ENCODE peak calls at places on chromosome 5, in eight cellular contexts. One of them, this sample, is unnamed.

GRCh38 chr5:39570418-39571027 is 145.7 kb upstream of the DAB2 start:
- DNase-seq in fibroblast of pulmonary artery: peak
- DNase-seq in fibroblast of mammary gland: peak
- DNase-seq in astrocyte of the spinal cord: peak
- DNase-seq in fibroblast of lung: peak
- DNase-seq in GM23338: peak
- DNase-seq in colonic mucosa: no peak
- DNase-seq in AG04450: no peak
- DNase-seq in this sample: peak

GRCh38 chr5:131521252-131521651 is 113.8 kb downstream of the RAPGEF6 start:
- DNase-seq in astrocyte of the spinal cord: peak
- DNase-seq in fibroblast of pulmonary artery: no peak
- DNase-seq in fibroblast of lung: no peak
- DNase-seq in colonic mucosa: no peak
- DNase-seq in fibroblast of mammary gland: peak
- DNase-seq in GM23338: no peak
- DNase-seq in AG04450: no peak
- DNase-seq in this sample: no peak

GRCh38 chr5:140174014-140174413 is 974 bp upstream of the CYSTM1 start:
- DNase-seq in fibroblast of pulmonary artery: no peak
- DNase-seq in colonic mucosa: no peak
- DNase-seq in fibroblast of mammary gland: no peak
- DNase-seq in AG04450: no peak
- DNase-seq in astrocyte of the spinal cord: no peak
- DNase-seq in fibroblast of lung: no peak
- DNase-seq in GM23338: no peak
- DNase-seq in this sample: no peak

GRCh38 chr5:139677404-139678282 is 29.5 kb downstream of the CXXC5 start:
- DNase-seq in AG04450: no peak
- DNase-seq in astrocyte of the spinal cord: no peak
- DNase-seq in fibroblast of lung: no peak
- DNase-seq in GM23338: peak
- DNase-seq in fibroblast of pulmonary artery: no peak
- DNase-seq in fibroblast of mammary gland: no peak
- DNase-seq in colonic mucosa: no peak
- DNase-seq in this sample: no peak

GRCh38 chr5:169580964-169581363 is 2.6 kb upstream of the SPDL1 start:
- DNase-seq in fibroblast of lung: peak
- DNase-seq in astrocyte of the spinal cord: no peak
- DNase-seq in GM23338: no peak
- DNase-seq in fibroblast of mammary gland: no peak
- DNase-seq in fibroblast of pulmonary artery: no peak
- DNase-seq in AG04450: no peak
- DNase-seq in colonic mucosa: no peak
- DNase-seq in this sample: no peak

GRCh38 chr5:179694561-179694960 is 4.2 kb upstream of the CANX start:
- DNase-seq in fibroblast of lung: no peak
- DNase-seq in AG04450: no peak
- DNase-seq in fibroblast of mammary gland: no peak
- DNase-seq in astrocyte of the spinal cord: no peak
- DNase-seq in GM23338: no peak
- DNase-seq in fibroblast of pulmonary artery: no peak
- DNase-seq in colonic mucosa: no peak
- DNase-seq in this sample: no peak

GRCh38 chr5:6812800-6813731 is 99.8 kb downstream of the TENT4A start:
- DNase-seq in fibroblast of pulmonary artery: peak
- DNase-seq in astrocyte of the spinal cord: no peak
- DNase-seq in AG04450: no peak
- DNase-seq in colonic mucosa: peak
- DNase-seq in fibroblast of lung: peak
- DNase-seq in fibroblast of mammary gland: peak
- DNase-seq in GM23338: no peak
- DNase-seq in this sample: no peak

GRCh38 chr5:16812911-16813310 is 123.2 kb downstream of the MYO10 start:
- DNase-seq in colonic mucosa: peak
- DNase-seq in astrocyte of the spinal cord: peak
- DNase-seq in AG04450: no peak
- DNase-seq in fibroblast of mammary gland: peak
- DNase-seq in fibroblast of lung: no peak
- DNase-seq in fibroblast of pulmonary artery: peak
- DNase-seq in GM23338: peak
- DNase-seq in this sample: no peak

GRCh38 chr5:142685418-142686209 is at the start of gene FGF1:
- DNase-seq in colonic mucosa: no peak
- DNase-seq in AG04450: no peak
- DNase-seq in fibroblast of pulmonary artery: no peak
- DNase-seq in fibroblast of mammary gland: no peak
- DNase-seq in fibroblast of lung: no peak
- DNase-seq in GM23338: no peak
- DNase-seq in astrocyte of the spinal cord: peak
- DNase-seq in this sample: no peak

GRCh38 chr5:89930591-89931383 is 478.8 kb downstream of the CETN3 start:
- DNase-seq in fibroblast of lung: peak
- DNase-seq in astrocyte of the spinal cord: peak
- DNase-seq in fibroblast of pulmonary artery: peak
- DNase-seq in AG04450: peak
- DNase-seq in colonic mucosa: no peak
- DNase-seq in fibroblast of mammary gland: peak
- DNase-seq in GM23338: no peak
- DNase-seq in this sample: peak

GRCh38 chr5:137932800-137933199 is 43.5 kb downstream of the PKD2L2 start:
- DNase-seq in colonic mucosa: no peak
- DNase-seq in AG04450: no peak
- DNase-seq in fibroblast of pulmonary artery: peak
- DNase-seq in astrocyte of the spinal cord: no peak
- DNase-seq in GM23338: no peak
- DNase-seq in fibroblast of mammary gland: no peak
- DNase-seq in fibroblast of lung: no peak
- DNase-seq in this sample: no peak

GRCh38 chr5:78367318-78367991 is 7.0 kb downstream of the SCAMP1 start:
- DNase-seq in fibroblast of pulmonary artery: no peak
- DNase-seq in colonic mucosa: no peak
- DNase-seq in fibroblast of mammary gland: no peak
- DNase-seq in GM23338: peak
- DNase-seq in astrocyte of the spinal cord: no peak
- DNase-seq in fibroblast of lung: no peak
- DNase-seq in AG04450: no peak
- DNase-seq in this sample: no peak

GRCh38 chr5:17233488-17233887 is 16.1 kb downstream of the BASP1 start:
- DNase-seq in colonic mucosa: no peak
- DNase-seq in GM23338: no peak
- DNase-seq in AG04450: no peak
- DNase-seq in fibroblast of lung: no peak
- DNase-seq in fibroblast of mammary gland: peak
- DNase-seq in fibroblast of pulmonary artery: no peak
- DNase-seq in astrocyte of the spinal cord: no peak
- DNase-seq in this sample: no peak

GRCh38 chr5:39696672-39697398 is 272.1 kb upstream of the DAB2 start:
- DNase-seq in GM23338: no peak
- DNase-seq in colonic mucosa: no peak
- DNase-seq in AG04450: no peak
- DNase-seq in fibroblast of pulmonary artery: no peak
- DNase-seq in astrocyte of the spinal cord: peak
- DNase-seq in fibroblast of mammary gland: no peak
- DNase-seq in fibroblast of lung: no peak
- DNase-seq in this sample: no peak

GRCh38 chr5:18792145-18792544 is 1157.9 kb downstream of the TAF11L14 start:
- DNase-seq in fibroblast of pulmonary artery: peak
- DNase-seq in AG04450: no peak
- DNase-seq in fibroblast of lung: no peak
- DNase-seq in GM23338: no peak
- DNase-seq in fibroblast of mammary gland: no peak
- DNase-seq in astrocyte of the spinal cord: peak
- DNase-seq in colonic mucosa: no peak
- DNase-seq in this sample: no peak

GRCh38 chr5:54457094-54457531 is 1.6 kb downstream of the HSPB3 start:
- DNase-seq in fibroblast of lung: peak
- DNase-seq in fibroblast of pulmonary artery: peak
- DNase-seq in astrocyte of the spinal cord: peak
- DNase-seq in AG04450: peak
- DNase-seq in fibroblast of mammary gland: peak
- DNase-seq in GM23338: peak
- DNase-seq in colonic mucosa: no peak
- DNase-seq in this sample: no peak

GRCh38 chr5:146475906-146476305 is 28.8 kb downstream of the TCERG1 start:
- DNase-seq in AG04450: no peak
- DNase-seq in astrocyte of the spinal cord: peak
- DNase-seq in fibroblast of mammary gland: no peak
- DNase-seq in GM23338: no peak
- DNase-seq in colonic mucosa: no peak
- DNase-seq in fibroblast of lung: no peak
- DNase-seq in fibroblast of pulmonary artery: peak
- DNase-seq in this sample: no peak

GRCh38 chr5:146474040-146474439 is 26.9 kb downstream of the TCERG1 start:
- DNase-seq in fibroblast of pulmonary artery: no peak
- DNase-seq in AG04450: no peak
- DNase-seq in colonic mucosa: no peak
- DNase-seq in astrocyte of the spinal cord: no peak
- DNase-seq in fibroblast of lung: no peak
- DNase-seq in fibroblast of mammary gland: no peak
- DNase-seq in GM23338: no peak
- DNase-seq in this sample: no peak

DNA sequence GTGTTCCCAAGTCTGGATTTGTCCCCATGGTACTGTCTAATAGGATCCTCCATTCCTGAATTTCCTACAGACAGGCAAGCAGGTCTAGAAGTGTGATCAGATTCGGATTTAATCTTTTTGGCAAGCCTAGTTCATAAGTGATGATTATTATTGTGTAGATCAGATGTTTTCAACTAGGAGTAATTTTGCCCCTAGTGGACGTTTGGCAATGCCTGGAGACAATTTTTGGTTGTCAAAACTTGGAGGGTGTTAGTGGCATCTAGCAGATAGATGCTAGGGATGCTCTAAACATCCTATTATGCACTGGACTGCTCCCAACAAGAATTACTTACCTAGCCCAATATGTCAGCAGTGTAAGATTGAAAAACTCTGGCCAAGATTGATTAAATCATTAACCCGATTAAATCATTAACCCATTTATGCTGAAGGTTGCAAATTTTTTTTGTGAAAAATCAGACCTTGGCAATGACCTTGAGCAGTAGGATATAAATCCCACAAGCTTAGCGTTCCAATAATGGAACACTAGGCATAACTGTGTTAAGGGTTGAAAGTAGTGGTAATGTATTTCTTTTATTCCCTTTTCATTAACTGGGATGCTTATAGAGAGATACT is 28.2 kb downstream of the TCERG1 start:
- DNase-seq in fibroblast of mammary gland: peak
- DNase-seq in astrocyte of the spinal cord: no peak
- DNase-seq in fibroblast of lung: no peak
- DNase-seq in fibroblast of pulmonary artery: peak
- DNase-seq in AG04450: no peak
- DNase-seq in GM23338: peak
- DNase-seq in colonic mucosa: no peak
- DNase-seq in this sample: no peak
- TF ChIP-seq CTCF in fibroblast of mammary gland: peak
- TF ChIP-seq CTCF in astrocyte of the spinal cord: peak
- TF ChIP-seq CTCF in fibroblast of lung: peak
- TF ChIP-seq CTCF in fibroblast of pulmonary artery: peak
- TF ChIP-seq CTCF in AG04450: peak
- TF ChIP-seq CTCF in GM23338: peak
- TF ChIP-seq CTCF in colonic mucosa: no peak
- TF ChIP-seq CTCF in this sample: peak

DNA sequence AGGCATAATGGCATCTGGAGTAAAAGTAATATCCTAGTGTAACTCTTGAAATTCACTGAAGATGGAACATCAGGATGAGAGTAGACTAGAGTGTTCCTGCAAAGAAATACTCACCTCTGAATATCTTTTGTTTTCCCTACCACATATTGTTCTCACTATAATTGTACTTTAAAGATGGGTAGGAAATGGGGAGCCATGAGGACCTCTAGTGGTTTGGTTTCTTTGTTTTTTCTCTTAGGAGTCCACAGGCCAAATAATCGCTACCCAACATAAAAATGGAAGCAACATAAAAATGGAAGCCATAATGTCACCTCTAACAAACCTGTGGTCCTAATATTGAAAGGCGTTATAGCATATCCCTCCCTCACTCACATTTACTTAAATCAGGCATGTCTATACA is 2375.8 kb downstream of the MAT2B start:
- DNase-seq in colonic mucosa: no peak
- DNase-seq in AG04450: no peak
- DNase-seq in fibroblast of pulmonary artery: no peak
- DNase-seq in fibroblast of mammary gland: no peak
- DNase-seq in fibroblast of lung: no peak
- DNase-seq in GM23338: peak
- DNase-seq in astrocyte of the spinal cord: no peak
- DNase-seq in this sample: no peak
- TF ChIP-seq CTCF in colonic mucosa: no peak
- TF ChIP-seq CTCF in AG04450: no peak
- TF ChIP-seq CTCF in fibroblast of pulmonary artery: no peak
- TF ChIP-seq CTCF in fibroblast of mammary gland: no peak
- TF ChIP-seq CTCF in fibroblast of lung: no peak
- TF ChIP-seq CTCF in GM23338: peak
- TF ChIP-seq CTCF in astrocyte of the spinal cord: no peak
- TF ChIP-seq CTCF in this sample: no peak

DNA sequence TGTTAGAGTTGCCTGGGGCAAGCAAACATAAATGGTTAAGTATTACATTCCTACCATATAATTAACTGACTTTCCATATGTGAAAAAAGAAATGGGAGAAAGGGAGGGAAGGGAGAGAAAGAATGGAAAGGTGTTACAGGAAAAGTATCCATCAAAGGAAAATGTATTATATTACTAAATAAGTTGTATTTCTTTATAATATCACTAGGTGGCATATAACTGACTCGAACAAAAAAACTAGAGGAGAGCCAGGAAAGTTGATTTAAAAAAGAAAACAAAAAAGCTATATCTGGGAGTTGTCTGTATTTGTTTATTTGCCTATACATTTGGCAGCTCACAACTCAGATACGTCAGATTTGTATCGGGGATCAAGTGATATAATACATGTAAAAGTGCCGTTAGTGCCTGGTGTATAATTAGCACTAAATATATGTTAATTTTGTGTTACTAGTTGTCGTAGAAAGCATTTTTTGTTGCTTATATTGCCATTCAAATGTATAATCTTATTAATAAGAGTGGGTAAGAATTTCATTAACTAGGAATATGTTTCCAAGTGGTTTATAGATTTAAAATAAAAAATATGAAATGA is 59.6 kb upstream of the ADAMTS19 start:
- DNase-seq in fibroblast of pulmonary artery: peak
- DNase-seq in astrocyte of the spinal cord: no peak
- DNase-seq in fibroblast of lung: peak
- DNase-seq in AG04450: no peak
- DNase-seq in fibroblast of mammary gland: peak
- DNase-seq in GM23338: no peak
- DNase-seq in colonic mucosa: no peak
- DNase-seq in this sample: no peak
- TF ChIP-seq CTCF in fibroblast of pulmonary artery: peak
- TF ChIP-seq CTCF in astrocyte of the spinal cord: no peak
- TF ChIP-seq CTCF in fibroblast of lung: peak
- TF ChIP-seq CTCF in AG04450: peak
- TF ChIP-seq CTCF in fibroblast of mammary gland: peak
- TF ChIP-seq CTCF in GM23338: no peak
- TF ChIP-seq CTCF in colonic mucosa: no peak
- TF ChIP-seq CTCF in this sample: no peak

DNA sequence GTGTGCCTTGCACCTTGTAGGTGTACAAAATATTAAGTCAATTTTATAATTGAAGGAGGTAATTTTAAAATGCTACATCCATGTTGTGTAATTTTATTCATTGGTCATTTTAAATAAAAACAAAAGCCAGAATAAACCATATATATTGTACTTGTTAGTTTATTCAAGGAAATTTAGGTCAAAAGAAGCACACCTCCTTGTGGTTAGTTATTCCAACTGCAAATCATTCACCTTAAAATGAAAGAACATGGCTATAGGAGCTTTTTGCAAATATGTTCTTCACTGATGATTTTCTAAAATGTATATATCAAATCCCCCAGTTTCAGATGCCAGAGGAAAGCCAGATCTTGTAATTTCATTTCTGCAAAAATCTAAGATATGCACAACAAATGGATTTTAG is 5.4 kb upstream of the MOCS2 start:
- DNase-seq in fibroblast of lung: peak
- DNase-seq in astrocyte of the spinal cord: peak
- DNase-seq in AG04450: no peak
- DNase-seq in fibroblast of mammary gland: peak
- DNase-seq in fibroblast of pulmonary artery: peak
- DNase-seq in GM23338: peak
- DNase-seq in colonic mucosa: no peak
- DNase-seq in this sample: no peak
- TF ChIP-seq CTCF in fibroblast of lung: peak
- TF ChIP-seq CTCF in astrocyte of the spinal cord: peak
- TF ChIP-seq CTCF in AG04450: peak
- TF ChIP-seq CTCF in fibroblast of mammary gland: peak
- TF ChIP-seq CTCF in fibroblast of pulmonary artery: peak
- TF ChIP-seq CTCF in GM23338: no peak
- TF ChIP-seq CTCF in colonic mucosa: no peak
- TF ChIP-seq CTCF in this sample: no peak